ENCODE peak calls at places on chromosome 14, in four cellular contexts. O is activated CD8-positive, alpha-beta memory T cell treated with anti-CD3 and anti-CD28 coated beads, Interleukin-2, amount 50 U/mL, for 4 hours; L is caudate nucleus; Z is NCI-H460. F is an unnamed sample.

GRCh38 chr14:91202234-91202974 is 42.1 kb downstream of the GPR68 start:
- DNase-seq in O (no peak), L (no peak), Z (no peak), F (peak; percentile 24)

GRCh38 chr14:96160030-96160912 is 44.4 kb upstream of the BDKRB2 start:
- DNase-seq in O (no peak), L (no peak), Z (no peak), F (no peak)

GRCh38 chr14:88542857-88543795 is 11.7 kb downstream of the PTPN21 start:
- DNase-seq in O (no peak), L (no peak), Z (no peak), F (no peak)

GRCh38 chr14:72745991-72746980 is 147.6 kb downstream of the DPF3 start:
- DNase-seq in O (no peak), L (no peak), Z (no peak), F (peak; percentile 63)

GRCh38 chr14:88599761-88600439 is 37.1 kb downstream of the ZC3H14 start:
- DNase-seq in O (no peak), L (no peak), Z (no peak), F (no peak)

GRCh38 chr14:53723221-53723620 is 233.4 kb downstream of the BMP4 start:
- DNase-seq in O (no peak), L (no peak), Z (no peak), F (no peak)

GRCh38 chr14:72549026-72549425 is 344.9 kb downstream of the DPF3 start:
- DNase-seq in O (no peak), L (no peak), Z (no peak), F (no peak)

GRCh38 chr14:59678352-59678751 is 101.7 kb upstream of the CCDC175 start:
- DNase-seq in O (no peak), L (no peak), Z (no peak), F (no peak)

GRCh38 chr14:25607095-25607657 is 557.2 kb upstream of the STXBP6 start:
- DNase-seq in O (no peak), L (no peak), Z (no peak), F (no peak)

GRCh38 chr14:98949031-98949430 is 323.0 kb downstream of the BCL11B start:
- DNase-seq in O (no peak), L (no peak), Z (no peak), F (no peak)

GRCh38 chr14:73789996-73790581 is 61.5 kb upstream of the PTGR2 start:
- DNase-seq in O (no peak), L (peak; percentile 82), Z (no peak), F (peak; percentile 97)

GRCh38 chr14:68785817-68786490 is 6.9 kb downstream of the ZFP36L1 start:
- DNase-seq in O (peak; percentile 54), L (no peak), Z (no peak), F (peak; percentile 54)

GRCh38 chr14:89848165-89848564 is 106.4 kb downstream of the EFCAB11 start:
- DNase-seq in O (no peak), L (no peak), Z (no peak), F (peak; percentile 41)

GRCh38 chr14:98175881-98176280 is 1096.1 kb downstream of the BCL11B start:
- DNase-seq in O (no peak), L (no peak), Z (no peak), F (no peak)

GRCh38 chr14:72780771-72781170 is 113.1 kb downstream of the DPF3 start:
- DNase-seq in O (no peak), L (no peak), Z (no peak), F (peak; percentile 71)

GRCh38 chr14:106586098-106586704 is 1059.8 kb downstream of the TMEM121 start:
- DNase-seq in O (peak; percentile 68), L (no peak), Z (peak; percentile 19), F (no peak)

GRCh38 chr14:59037086-59037485 is 151.4 kb upstream of the DAAM1 start:
- DNase-seq in O (no peak), L (no peak), Z (no peak), F (no peak)

GRCh38 chr14:25049127-25049558 is 804 bp downstream of the STXBP6 start:
- DNase-seq in O (no peak), L (no peak), Z (no peak), F (no peak)

F was measured in astrocyte of the hippocampus.